ENCODE peak calls at places on chromosomes 5 and 9, in five cellular contexts. R is SK-N-SH, M is H1, O is GM12878, B is HepG2. S is an unnamed sample.

GRCh38 chr9:126705767-126706697 is 92.3 kb downstream of the LMX1B start:
- DNase-seq in M (peak), B (peak), R (peak), O (no peak), S (peak)

GRCh38 chr9:75979362-75979761 is 88.9 kb downstream of the PCSK5 start:
- DNase-seq in M (no peak), B (peak), R (no peak), O (no peak), S (no peak)

GRCh38 chr5:147452137-147452838 is 57.6 kb downstream of the DPYSL3 start:
- DNase-seq in R (peak), M (peak), B (no peak), O (no peak), S (no peak)

GRCh38 chr5:157265714-157266285 is at the start of gene CYFIP2:
- DNase-seq in B (no peak), O (no peak), M (no peak), R (peak), S (peak)

GRCh38 chr5:6820851-6821479 is 107.7 kb downstream of the TENT4A start:
- DNase-seq in M (peak), B (peak), R (peak), O (no peak), S (peak)

GRCh38 chr9:109107402-109108240 is 12.1 kb downstream of the TMEM245 start:
- DNase-seq in M (no peak), R (no peak), B (peak), O (no peak), S (peak)

GRCh38 chr5:116528519-116529234 is 45.9 kb downstream of the SEMA6A start:
- DNase-seq in R (peak), O (no peak), B (no peak), M (no peak), S (no peak)

GRCh38 chr9:104232781-104233341 is 138.8 kb downstream of the SMC2 start:
- DNase-seq in R (no peak), B (no peak), O (no peak), M (no peak), S (no peak)

GRCh38 chr9:81874228-81874627 is 54.0 kb upstream of the SPATA31D4 start:
- DNase-seq in O (no peak), R (no peak), B (no peak), M (no peak), S (no peak)

GRCh38 chr5:78547731-78548189 is 100.8 kb downstream of the LHFPL2 start:
- DNase-seq in R (no peak), M (no peak), O (no peak), B (no peak), S (no peak)

GRCh38 chr5:78545406-78545805 is 103.2 kb downstream of the LHFPL2 start:
- DNase-seq in M (no peak), O (no peak), B (no peak), R (no peak), S (no peak)

GRCh38 chr5:78548216-78548615 is 100.4 kb downstream of the LHFPL2 start:
- DNase-seq in R (peak), M (no peak), B (no peak), O (no peak), S (no peak)

GRCh38 chr5:78546597-78546996 is 102.0 kb downstream of the LHFPL2 start:
- DNase-seq in B (peak), M (no peak), R (no peak), O (no peak), S (no peak)

GRCh38 chr5:78547171-78547570 is 101.4 kb downstream of the LHFPL2 start:
- DNase-seq in R (no peak), M (no peak), O (no peak), B (no peak), S (no peak)
- TF ChIP-seq TAF1 in R (no peak), M (no peak), O (no peak), B (no peak), S (no peak)

GRCh38 chr5:44605926-44606325 is 202.8 kb upstream of the MRPS30 start:
- DNase-seq in B (no peak), R (no peak), M (no peak), O (no peak), S (no peak)

DNA sequence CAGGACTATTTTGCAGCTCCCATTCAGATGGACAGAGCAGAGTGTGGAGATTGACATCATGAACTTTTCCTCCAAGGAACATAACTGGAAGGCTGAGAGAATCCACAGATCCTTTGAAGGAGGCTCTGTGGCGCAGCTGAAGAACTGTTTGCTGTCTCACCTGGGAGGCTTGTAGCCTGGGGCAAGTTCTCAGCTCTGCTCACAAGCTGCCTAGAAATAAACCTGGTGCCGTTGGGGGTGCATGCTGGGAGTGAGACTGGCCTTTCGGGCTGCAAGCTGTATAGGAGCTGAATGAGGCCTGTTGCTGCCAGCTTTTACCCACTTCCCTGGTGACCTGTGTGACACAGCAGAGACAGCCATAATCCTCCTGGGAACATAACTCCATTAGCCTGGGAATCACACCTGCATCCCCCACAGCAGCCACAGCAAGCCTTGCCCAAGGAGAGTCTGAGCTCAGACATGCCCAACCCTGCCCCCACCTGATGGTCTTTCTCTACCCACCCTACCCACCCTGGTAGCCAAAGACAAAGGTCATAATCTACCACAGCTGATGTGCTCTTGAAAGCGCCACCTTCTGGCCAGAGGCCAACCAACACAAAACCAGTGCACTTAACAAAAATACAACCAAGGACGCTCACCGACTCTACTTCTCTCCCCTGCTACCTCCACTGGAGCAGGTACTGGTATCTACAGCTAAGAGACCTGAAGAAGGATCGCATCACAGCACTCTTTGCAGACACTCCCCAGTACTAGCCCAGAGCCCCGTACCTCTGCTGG is 205.1 kb upstream of the MRPS30 start:
- DNase-seq in B (no peak), O (no peak), M (peak), R (no peak), S (peak)
- H2AFZ ChIP-seq in B (no peak), O (no peak), M (peak), R (no peak), S (no peak)

DNA sequence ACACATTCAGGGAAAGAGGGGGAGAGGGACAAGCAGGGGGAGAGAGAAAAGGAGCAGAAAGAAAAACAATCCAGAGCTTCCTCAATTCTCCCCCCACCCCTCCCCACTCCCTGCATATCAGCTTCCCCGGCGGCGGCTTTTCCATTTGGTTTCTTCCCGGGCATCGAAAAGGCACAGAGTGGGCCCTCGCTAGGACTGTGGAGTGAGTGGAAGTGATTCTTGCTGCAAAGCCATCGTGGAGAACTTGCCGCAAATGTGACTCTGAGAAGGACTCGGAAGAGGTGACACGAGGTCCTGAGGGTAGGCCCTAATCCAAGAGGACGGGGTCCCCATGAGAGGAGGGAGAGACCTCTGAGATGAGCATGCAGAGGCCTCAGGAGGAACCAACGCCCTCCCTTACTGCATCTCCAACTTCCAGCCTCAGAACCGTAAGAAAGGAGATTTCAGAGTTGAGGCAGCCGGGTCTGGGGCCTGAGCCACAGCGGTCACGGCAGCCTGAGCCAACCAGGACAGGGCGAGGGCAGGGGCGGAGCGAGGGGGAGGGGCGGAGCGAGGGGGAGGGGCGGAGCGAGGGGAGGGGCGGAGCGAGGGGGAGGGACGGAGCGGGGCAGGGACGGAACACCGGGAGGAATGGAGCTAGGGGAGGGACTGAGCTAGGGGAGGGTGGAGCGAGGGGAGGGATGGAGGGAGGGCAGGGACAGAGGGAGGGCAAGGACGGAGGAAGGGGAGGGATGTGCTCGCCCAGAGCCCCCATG is 21.2 kb upstream of the SARDH start:
- DNase-seq in M (peak), B (no peak), R (peak), O (no peak), S (peak)
- TF ChIP-seq TAF1 in M (no peak), B (no peak), R (no peak), O (no peak), S (no peak)

DNA sequence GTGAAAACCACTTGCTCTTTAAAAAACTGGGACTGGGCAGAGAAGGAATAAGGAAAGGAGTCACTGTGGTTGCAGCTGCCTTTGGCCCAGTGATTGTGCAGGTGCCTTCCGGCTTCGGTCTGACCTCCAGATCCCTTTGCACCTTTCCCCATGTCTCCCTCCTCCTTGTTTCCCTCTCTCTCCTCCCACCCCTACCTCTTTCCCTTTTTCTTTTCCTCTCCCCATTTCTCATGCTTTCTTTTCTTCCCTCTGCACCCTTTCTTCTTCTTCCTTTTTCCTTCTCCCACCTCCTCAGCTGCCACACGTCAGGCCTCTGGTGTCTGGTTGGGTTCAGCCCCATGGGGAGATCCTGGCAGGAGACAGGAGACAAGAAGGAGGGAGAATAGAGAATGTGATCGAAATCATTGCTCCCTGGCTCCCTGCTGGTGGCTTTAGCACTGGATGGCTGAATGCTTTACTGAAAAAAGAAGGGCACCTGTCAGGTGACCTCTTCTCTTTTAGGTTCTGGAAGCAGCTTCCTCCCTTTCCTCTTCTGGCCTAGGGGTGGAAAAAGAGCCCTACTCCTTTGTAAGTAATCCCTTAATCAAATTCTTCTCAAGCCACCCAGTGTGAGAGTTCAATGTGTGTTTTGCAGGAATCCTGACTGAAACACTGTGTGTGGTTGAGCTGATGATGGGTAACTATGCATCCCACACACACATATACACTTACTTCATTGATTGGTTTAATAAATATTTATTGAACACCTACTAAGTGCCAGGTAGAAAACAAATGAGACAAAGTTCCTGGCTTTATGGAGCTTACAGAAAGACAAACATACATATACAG is 267.4 kb downstream of the MAST4 start:
- DNase-seq in M (no peak), B (no peak), O (no peak), R (no peak), S (no peak)
- H2AFZ ChIP-seq in M (peak), B (no peak), O (no peak), R (no peak), S (no peak)

GRCh38 chr9:72636621-72637020 is 115.2 kb downstream of the TMC1 start:
- DNase-seq in M (no peak), O (no peak), R (no peak), B (no peak), S (no peak)

GRCh38 chr9:72633966-72634365 is 112.6 kb downstream of the TMC1 start:
- DNase-seq in B (no peak), O (no peak), M (no peak), R (no peak), S (no peak)

DNA sequence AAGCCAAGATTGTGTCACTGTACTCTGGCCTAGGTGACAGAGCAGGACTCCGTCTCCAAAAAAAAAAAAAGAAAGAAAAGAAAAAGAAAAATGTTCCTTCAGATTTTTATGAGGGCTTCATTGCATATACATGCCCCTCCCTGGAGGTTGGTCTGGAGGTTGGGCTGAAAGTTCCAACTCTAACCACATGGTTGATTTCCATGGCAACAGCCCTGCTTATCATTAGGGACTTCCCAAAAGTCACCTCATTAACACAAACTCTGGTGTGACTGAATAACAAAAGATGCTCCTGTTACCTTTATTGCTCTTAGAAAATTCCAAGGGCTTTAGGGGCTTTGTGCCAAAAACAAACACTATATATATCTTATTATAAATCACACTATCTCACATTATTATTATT is 113.8 kb downstream of the TMC1 start:
- DNase-seq in B (no peak), M (no peak), R (no peak), O (peak), S (no peak)
- TF ChIP-seq TAF1 in B (no peak), M (no peak), R (no peak), O (no peak), S (no peak)

GRCh38 chr5:122258241-122258640 is 53.8 kb upstream of the SNCAIP start:
- DNase-seq in B (no peak), R (no peak), M (no peak), O (no peak), S (no peak)

GRCh38 chr5:122253794-122254193 is 58.2 kb upstream of the SNCAIP start:
- DNase-seq in R (no peak), B (no peak), M (no peak), O (no peak), S (no peak)

GRCh38 chr5:122256388-122256787 is 55.6 kb upstream of the SNCAIP start:
- DNase-seq in M (no peak), B (no peak), R (no peak), O (no peak), S (no peak)

GRCh38 chr5:122257000-122257399 is 55.0 kb upstream of the SNCAIP start:
- DNase-seq in O (no peak), B (no peak), R (no peak), M (no peak), S (no peak)

GRCh38 chr5:122252319-122252718 is 59.7 kb upstream of the SNCAIP start:
- DNase-seq in O (no peak), B (no peak), R (no peak), M (no peak), S (no peak)
- H2AFZ ChIP-seq in O (no peak), B (no peak), R (no peak), M (peak), S (no peak)

GRCh38 chr5:32714836-32715235 is 3.7 kb downstream of the NPR3 start:
- DNase-seq in R (no peak), B (no peak), M (no peak), O (no peak), S (no peak)
- TF ChIP-seq TAF1 in R (no peak), B (no peak), M (no peak), O (no peak), S (no peak)

DNA sequence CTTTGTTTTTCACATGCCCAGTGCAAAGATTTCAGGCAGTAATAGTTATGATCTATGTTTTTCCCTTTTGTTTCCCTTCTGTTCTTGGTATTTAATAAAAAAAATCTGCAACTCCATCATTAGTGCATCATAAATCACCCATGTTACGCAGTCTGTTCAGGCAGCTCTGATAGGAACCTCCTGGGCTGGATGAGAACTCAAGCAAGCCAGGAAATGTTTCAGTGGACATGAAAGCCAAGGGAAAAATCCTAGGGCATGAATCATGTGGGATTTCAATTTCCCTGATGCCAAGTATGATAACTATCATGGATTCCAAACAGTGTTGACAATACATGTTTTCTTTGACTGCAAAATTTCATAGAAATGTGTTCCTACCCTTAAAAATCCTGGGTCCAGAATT is 119.7 kb upstream of the TARS1 start:
- DNase-seq in B (no peak), R (no peak), M (no peak), O (no peak), S (no peak)
- H2AFZ ChIP-seq in B (no peak), R (no peak), M (no peak), O (no peak), S (no peak)

S was measured in K562.